ENCODE peak calls at places on chromosome 7, in nine cellular contexts. K, J, M, H, E, L, P, X and T are unnamed samples.
A peak's percentile ranks its signal among the peaks of the same experiment; 100 is the strongest.

GRCh38 chr7:19284596-19285300 is 139.5 kb upstream of the FERD3L start:
- DNase-seq in H (no peak), K (no peak), J (no peak), X (no peak), E (peak; percentile 72), L (no peak), M (no peak), P (no peak), T (no peak)

GRCh38 chr7:31075006-31075405 is 22.9 kb downstream of the ADCYAP1R1 start:
- DNase-seq in H (no peak), L (no peak), P (no peak), K (no peak), E (no peak), M (no peak), J (no peak), X (no peak), T (no peak)

GRCh38 chr7:35630024-35630423 is 64.9 kb downstream of the HERPUD2 start:
- DNase-seq in L (no peak), H (no peak), J (no peak), P (no peak), K (no peak), M (no peak), E (no peak), X (no peak), T (no peak)

GRCh38 chr7:143429770-143430698 is 13.2 kb upstream of the TAS2R60 start:
- DNase-seq in P (no peak), X (no peak), J (no peak), M (no peak), E (peak; percentile 46), K (no peak), L (no peak), H (no peak), T (no peak)

GRCh38 chr7:127383123-127383835 is 9.2 kb downstream of the ZNF800 start:
- DNase-seq in M (no peak), H (no peak), X (no peak), E (peak; percentile 32), J (no peak), P (no peak), K (no peak), L (no peak), T (no peak)

GRCh38 chr7:4010923-4011656 is 671.0 kb upstream of the FOXK1 start:
- DNase-seq in M (no peak), E (no peak), J (peak; percentile 38), X (no peak), L (peak; percentile 19), K (no peak), P (no peak), H (no peak), T (no peak)

GRCh38 chr7:132402751-132403245 is 173.5 kb downstream of the PLXNA4 start:
- DNase-seq in H (no peak), J (no peak), M (no peak), X (no peak), E (no peak), L (no peak), K (peak; percentile 35), P (no peak), T (peak; percentile 77)

GRCh38 chr7:107233174-107233573 is 64.4 kb downstream of the HBP1 start:
- DNase-seq in K (peak; percentile 29), M (no peak), J (no peak), E (no peak), L (no peak), P (no peak), H (no peak), X (no peak), T (no peak)

GRCh38 chr7:52463341-52463740 is 572.1 kb upstream of the POM121L12 start:
- DNase-seq in L (no peak), K (no peak), H (no peak), P (no peak), M (no peak), E (no peak), X (no peak), J (no peak), T (no peak)

GRCh38 chr7:143015926-143016490 is 10.9 kb downstream of the OR9A2 start:
- DNase-seq in K (no peak), H (no peak), P (no peak), E (no peak), J (no peak), L (no peak), M (no peak), X (no peak), T (no peak)

GRCh38 chr7:36107926-36108631 is 45.0 kb upstream of the EEPD1 start:
- DNase-seq in J (no peak), E (no peak), K (no peak), H (no peak), L (no peak), P (no peak), X (no peak), M (no peak), T (no peak)

GRCh38 chr7:151813997-151814396 is 62.9 kb downstream of the PRKAG2 start:
- DNase-seq in J (no peak), E (peak; percentile 17), P (no peak), L (no peak), H (no peak), K (no peak), M (no peak), X (no peak), T (no peak)

GRCh38 chr7:44561481-44561880 is 12.2 kb downstream of the DDX56 start:
- DNase-seq in P (no peak), M (peak; percentile 53), H (no peak), E (no peak), J (no peak), K (no peak), X (no peak), L (no peak), T (no peak)

GRCh38 chr7:13117103-13117502 is 429.7 kb downstream of the ARL4A start:
- DNase-seq in J (no peak), L (no peak), M (no peak), H (no peak), E (peak; percentile 37), P (peak; percentile 18), K (no peak), X (no peak), T (no peak)

GRCh38 chr7:30285531-30286284 is 1.3 kb downstream of the ZNRF2 start:
- DNase-seq in H (peak; percentile 44), P (no peak), E (peak; percentile 46), K (peak; percentile 29), J (peak; percentile 78), M (no peak), L (peak; percentile 46), X (peak; percentile 20), T (peak; percentile 52)

GRCh38 chr7:54932818-54933543 is 85.8 kb upstream of the EGFR start:
- DNase-seq in L (peak; percentile 69), P (peak; percentile 28), H (peak; percentile 84), J (peak; percentile 66), K (peak; percentile 83), X (peak; percentile 72), E (peak; percentile 66), M (peak; percentile 83), T (peak; percentile 70)

GRCh38 chr7:130956417-130957139 is 222.6 kb upstream of the KLF14 start:
- DNase-seq in J (no peak), P (no peak), K (no peak), H (no peak), L (no peak), E (peak; percentile 70), M (no peak), X (no peak), T (no peak)

GRCh38 chr7:8380130-8380529 is 53.3 kb upstream of the NXPH1 start:
- DNase-seq in J (no peak), K (no peak), M (no peak), E (no peak), H (no peak), P (no peak), L (no peak), X (no peak), T (no peak)

GRCh38 chr7:153381275-153382119 is 621.9 kb downstream of the ACTR3B start:
- DNase-seq in K (peak; percentile 44), M (no peak), X (no peak), L (peak; percentile 36), J (no peak), P (no peak), E (no peak), H (peak; percentile 44), T (no peak)

GRCh38 chr7:2314209-2314955 is at the start of gene SNX8:
- DNase-seq in J (peak; percentile 97), K (peak; percentile 91), X (peak; percentile 90), E (peak; percentile 79), L (peak; percentile 96), M (peak; percentile 92), P (peak; percentile 76), H (peak; percentile 96), T (peak; percentile 96)
- TF ChIP-seq POLR2A in J (peak; percentile 57), K (peak; percentile 78), X (peak; percentile 51), E (peak; percentile 82), L (no peak), M (no peak), P (no peak), H (peak; percentile 40), T (no peak)

DNA sequence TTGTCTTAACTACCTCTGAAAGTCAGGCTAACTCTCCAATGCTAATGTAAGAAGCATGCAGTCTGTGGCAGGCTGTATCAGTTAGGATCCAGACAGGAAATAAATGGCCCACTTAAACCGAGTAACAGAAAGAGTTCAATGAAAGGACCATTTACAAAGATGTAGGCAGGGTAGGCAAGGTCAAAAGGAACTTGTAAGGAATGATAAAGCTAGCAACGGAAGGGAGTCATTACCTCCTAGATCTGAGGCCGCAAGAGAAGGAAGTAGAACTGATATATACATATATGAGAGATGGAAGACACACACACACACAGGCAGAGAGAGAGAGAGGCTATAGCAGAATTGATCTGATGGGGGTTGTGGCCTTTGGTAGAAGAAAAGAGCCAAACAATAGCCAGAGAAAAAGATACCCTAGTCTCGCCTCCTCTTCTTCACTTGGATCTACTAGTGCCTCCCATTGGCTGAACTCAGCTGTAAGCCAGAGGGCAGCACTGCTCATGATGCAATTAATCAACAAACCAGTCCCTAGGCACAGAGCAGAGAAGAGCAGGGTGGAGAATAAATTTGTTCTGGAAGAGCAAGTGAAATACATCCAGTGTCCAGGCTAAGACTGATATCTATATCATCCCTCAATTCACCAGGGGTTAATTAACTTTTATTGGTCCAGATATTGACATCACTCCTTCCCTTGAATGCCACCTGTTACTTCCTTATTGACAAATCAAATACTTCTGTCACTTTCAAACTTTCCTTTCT is 91.2 kb downstream of the LSMEM1 start:
- DNase-seq in P (peak; percentile 7), X (no peak), J (peak; percentile 71), E (no peak), M (no peak), L (no peak), H (no peak), K (no peak), T (no peak)
- TF ChIP-seq CTCF in P (peak; percentile 25), X (no peak), J (no peak), E (no peak), M (no peak), L (no peak), H (peak; percentile 14), K (no peak), T (no peak)

DNA sequence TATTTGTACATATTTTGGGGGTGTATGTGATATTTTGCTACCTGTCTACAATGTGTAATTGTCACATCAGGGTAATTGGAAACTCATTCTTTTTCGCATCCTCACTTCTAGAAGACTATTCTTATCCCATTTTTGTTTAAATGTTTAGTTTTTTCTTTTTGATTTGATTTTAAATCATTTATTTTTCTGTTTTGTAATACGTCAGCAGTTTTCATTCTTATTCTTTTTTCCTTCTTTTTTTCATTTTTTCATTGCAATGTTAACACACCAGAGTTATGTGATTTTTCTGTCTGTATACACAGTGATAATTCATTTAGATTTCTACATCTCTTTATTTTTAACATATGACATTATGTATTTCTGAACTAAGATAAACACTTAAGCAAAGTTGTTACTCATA is 85.5 kb downstream of the SLC13A1 start:
- DNase-seq in E (no peak), P (no peak), X (no peak), J (no peak), L (no peak), K (no peak), H (no peak), M (no peak), T (no peak)
- H3K9me3 ChIP-seq in E (peaks cover 12% of the 10 kb centered on the region), P (no peaks in the 10 kb centered on the region), X (no peaks in the 10 kb centered on the region), J (no peaks in the 10 kb centered on the region), L (no peaks in the 10 kb centered on the region), K (no peaks in the 10 kb centered on the region), H (no peaks in the 10 kb centered on the region), M (no peaks in the 10 kb centered on the region), T (no peaks in the 10 kb centered on the region)

GRCh38 chr7:139777948-139778841 is at the start of gene HIPK2:
- DNase-seq in H (peak; percentile 87), J (peak; percentile 90), E (peak; percentile 73), X (peak; percentile 74), P (no peak), K (peak; percentile 79), L (peak; percentile 80), M (peak; percentile 84), T (peak; percentile 81)
- TF ChIP-seq POLR2A in H (no peak), J (no peak), E (no peak), X (peak; percentile 18), P (no peak), K (peak; percentile 9), L (no peak), M (no peak), T (no peak)